ENCODE peak calls at places on chromosomes 1 and 21, in eight cellular contexts. K, R, G, Z, Y, M, T and D are unnamed samples.

GRCh38 chr1:225767591-225768540 is 9.8 kb upstream of the SRP9 start:
- DNase-seq in K (peak), R (no peak), G (no peak), Z (peak), Y (peak), M (peak), T (no peak), D (no peak)

GRCh38 chr1:52677407-52677806 is 20.7 kb downstream of the COA7 start:
- DNase-seq in K (no peak), R (no peak), G (no peak), Z (no peak), Y (peak), M (no peak), T (no peak), D (no peak)

GRCh38 chr1:85894651-85895050 is 186.4 kb upstream of the ZNHIT6 start:
- DNase-seq in K (peak), R (no peak), G (no peak), Z (peak), Y (no peak), M (peak), T (peak), D (no peak)

GRCh38 chr1:45722809-45723208 is 27.6 kb downstream of the IPP start:
- DNase-seq in K (no peak), R (no peak), G (no peak), Z (no peak), Y (no peak), M (peak), T (peak), D (no peak)

GRCh38 chr1:244713329-244713728 is 60.4 kb downstream of the DESI2 start:
- DNase-seq in K (no peak), R (no peak), G (no peak), Z (no peak), Y (no peak), M (no peak), T (peak), D (no peak)

GRCh38 chr1:93016171-93016570 is 54.9 kb upstream of the DIPK1A start:
- DNase-seq in K (peak), R (no peak), G (no peak), Z (no peak), Y (no peak), M (no peak), T (no peak), D (no peak)

GRCh38 chr1:3904843-3905185 is 4.7 kb upstream of the C1orf174 start:
- DNase-seq in K (no peak), R (no peak), G (no peak), Z (no peak), Y (no peak), M (no peak), T (no peak), D (no peak)

GRCh38 chr21:45222001-45222400 is 65.7 kb downstream of the POFUT2 start:
- DNase-seq in K (no peak), R (no peak), G (no peak), Z (no peak), Y (no peak), M (no peak), T (no peak), D (no peak)

GRCh38 chr1:236078988-236079387 is 14.1 kb upstream of the NID1 start:
- DNase-seq in K (no peak), R (no peak), G (no peak), Z (no peak), Y (no peak), M (no peak), T (no peak), D (no peak)

GRCh38 chr1:201399352-201400126 is 415 bp upstream of the LAD1 start:
- DNase-seq in K (no peak), R (no peak), G (peak), Z (no peak), Y (no peak), M (no peak), T (no peak), D (no peak)